ENCODE peak calls at places on chromosomes 5 and 9, in ten cellular contexts. One of them, this sample, is unnamed.

GRCh38 chr5:108168915-108169314 is 213.0 kb downstream of the FBXL17 start:
- DNase-seq in effector CD8-positive, alpha-beta T cell: no peak
- DNase-seq in omental fat pad: no peak
- DNase-seq in GM12864: no peak
- DNase-seq in Ammon's horn: peak
- DNase-seq in H7: no peak
- DNase-seq in C1 segment of cervical spinal cord: no peak
- DNase-seq in left lung: no peak
- DNase-seq in NCI-H1092: no peak
- DNase-seq in stimulated activated naive CD8-positive, alpha-beta T cell treated with anti-CD3 and anti-CD28 coated beads, Interleukin-15, amount 100 ng/mL, for 72 hours: no peak
- DNase-seq in this sample: no peak

GRCh38 chr9:68551191-68551590 is 10.5 kb upstream of the TMEM252 start:
- DNase-seq in effector CD8-positive, alpha-beta T cell: no peak
- DNase-seq in NCI-H1092: no peak
- DNase-seq in omental fat pad: no peak
- DNase-seq in left lung: no peak
- DNase-seq in H7: no peak
- DNase-seq in stimulated activated naive CD8-positive, alpha-beta T cell treated with anti-CD3 and anti-CD28 coated beads, Interleukin-15, amount 100 ng/mL, for 72 hours: no peak
- DNase-seq in C1 segment of cervical spinal cord: no peak
- DNase-seq in Ammon's horn: no peak
- DNase-seq in GM12864: no peak
- DNase-seq in this sample: no peak

GRCh38 chr9:127393680-127394079 is 3.3 kb upstream of the SLC2A8 start:
- DNase-seq in effector CD8-positive, alpha-beta T cell: no peak
- DNase-seq in stimulated activated naive CD8-positive, alpha-beta T cell treated with anti-CD3 and anti-CD28 coated beads, Interleukin-15, amount 100 ng/mL, for 72 hours: no peak
- DNase-seq in Ammon's horn: no peak
- DNase-seq in NCI-H1092: no peak
- DNase-seq in left lung: no peak
- DNase-seq in GM12864: no peak
- DNase-seq in C1 segment of cervical spinal cord: no peak
- DNase-seq in H7: no peak
- DNase-seq in omental fat pad: no peak
- DNase-seq in this sample: no peak

GRCh38 chr9:99253772-99254431 is 31.8 kb downstream of the SEC61B start:
- DNase-seq in omental fat pad: no peak
- DNase-seq in GM12864: peak
- DNase-seq in left lung: no peak
- DNase-seq in Ammon's horn: peak
- DNase-seq in C1 segment of cervical spinal cord: no peak
- DNase-seq in stimulated activated naive CD8-positive, alpha-beta T cell treated with anti-CD3 and anti-CD28 coated beads, Interleukin-15, amount 100 ng/mL, for 72 hours: peak
- DNase-seq in NCI-H1092: no peak
- DNase-seq in effector CD8-positive, alpha-beta T cell: no peak
- DNase-seq in H7: no peak
- DNase-seq in this sample: peak

GRCh38 chr5:32707394-32707997 is 3.6 kb upstream of the NPR3 start:
- DNase-seq in left lung: no peak
- DNase-seq in H7: peak
- DNase-seq in GM12864: no peak
- DNase-seq in C1 segment of cervical spinal cord: no peak
- DNase-seq in NCI-H1092: peak
- DNase-seq in effector CD8-positive, alpha-beta T cell: no peak
- DNase-seq in Ammon's horn: no peak
- DNase-seq in stimulated activated naive CD8-positive, alpha-beta T cell treated with anti-CD3 and anti-CD28 coated beads, Interleukin-15, amount 100 ng/mL, for 72 hours: no peak
- DNase-seq in omental fat pad: no peak
- DNase-seq in this sample: no peak

GRCh38 chr9:121680236-121680635 is 28.8 kb downstream of the DAB2IP start:
- DNase-seq in C1 segment of cervical spinal cord: no peak
- DNase-seq in stimulated activated naive CD8-positive, alpha-beta T cell treated with anti-CD3 and anti-CD28 coated beads, Interleukin-15, amount 100 ng/mL, for 72 hours: no peak
- DNase-seq in NCI-H1092: no peak
- DNase-seq in left lung: no peak
- DNase-seq in GM12864: no peak
- DNase-seq in Ammon's horn: no peak
- DNase-seq in omental fat pad: no peak
- DNase-seq in effector CD8-positive, alpha-beta T cell: no peak
- DNase-seq in H7: no peak
- DNase-seq in this sample: no peak

GRCh38 chr9:94086468-94086867 is 2.2 kb downstream of the PTPDC1 start:
- DNase-seq in NCI-H1092: no peak
- DNase-seq in stimulated activated naive CD8-positive, alpha-beta T cell treated with anti-CD3 and anti-CD28 coated beads, Interleukin-15, amount 100 ng/mL, for 72 hours: no peak
- DNase-seq in GM12864: no peak
- DNase-seq in C1 segment of cervical spinal cord: no peak
- DNase-seq in effector CD8-positive, alpha-beta T cell: no peak
- DNase-seq in left lung: no peak
- DNase-seq in Ammon's horn: no peak
- DNase-seq in omental fat pad: no peak
- DNase-seq in H7: no peak
- DNase-seq in this sample: no peak

GRCh38 chr9:133238272-133238850 is 29.3 kb upstream of the OBP2B start:
- DNase-seq in stimulated activated naive CD8-positive, alpha-beta T cell treated with anti-CD3 and anti-CD28 coated beads, Interleukin-15, amount 100 ng/mL, for 72 hours: peak
- DNase-seq in left lung: peak
- DNase-seq in effector CD8-positive, alpha-beta T cell: no peak
- DNase-seq in NCI-H1092: no peak
- DNase-seq in H7: peak
- DNase-seq in GM12864: no peak
- DNase-seq in omental fat pad: peak
- DNase-seq in C1 segment of cervical spinal cord: no peak
- DNase-seq in Ammon's horn: peak
- DNase-seq in this sample: peak

GRCh38 chr5:5341531-5342292 is 80.8 kb upstream of the ICE1 start:
- DNase-seq in NCI-H1092: no peak
- DNase-seq in left lung: no peak
- DNase-seq in H7: no peak
- DNase-seq in stimulated activated naive CD8-positive, alpha-beta T cell treated with anti-CD3 and anti-CD28 coated beads, Interleukin-15, amount 100 ng/mL, for 72 hours: no peak
- DNase-seq in Ammon's horn: no peak
- DNase-seq in effector CD8-positive, alpha-beta T cell: no peak
- DNase-seq in GM12864: no peak
- DNase-seq in C1 segment of cervical spinal cord: no peak
- DNase-seq in omental fat pad: no peak
- DNase-seq in this sample: no peak

GRCh38 chr5:157971466-157972324 is 112.8 kb upstream of the CLINT1 start:
- DNase-seq in Ammon's horn: peak
- DNase-seq in NCI-H1092: peak
- DNase-seq in left lung: no peak
- DNase-seq in omental fat pad: no peak
- DNase-seq in effector CD8-positive, alpha-beta T cell: no peak
- DNase-seq in stimulated activated naive CD8-positive, alpha-beta T cell treated with anti-CD3 and anti-CD28 coated beads, Interleukin-15, amount 100 ng/mL, for 72 hours: no peak
- DNase-seq in C1 segment of cervical spinal cord: no peak
- DNase-seq in H7: peak
- DNase-seq in GM12864: no peak
- DNase-seq in this sample: no peak

GRCh38 chr9:119094086-119094485 is 275.1 kb downstream of the BRINP1 start:
- DNase-seq in NCI-H1092: no peak
- DNase-seq in left lung: no peak
- DNase-seq in omental fat pad: no peak
- DNase-seq in effector CD8-positive, alpha-beta T cell: no peak
- DNase-seq in stimulated activated naive CD8-positive, alpha-beta T cell treated with anti-CD3 and anti-CD28 coated beads, Interleukin-15, amount 100 ng/mL, for 72 hours: no peak
- DNase-seq in GM12864: no peak
- DNase-seq in Ammon's horn: no peak
- DNase-seq in C1 segment of cervical spinal cord: no peak
- DNase-seq in H7: no peak
- DNase-seq in this sample: no peak

GRCh38 chr5:149857499-149857898 is 87.1 kb downstream of the PDE6A start:
- DNase-seq in Ammon's horn: peak
- DNase-seq in left lung: peak
- DNase-seq in stimulated activated naive CD8-positive, alpha-beta T cell treated with anti-CD3 and anti-CD28 coated beads, Interleukin-15, amount 100 ng/mL, for 72 hours: no peak
- DNase-seq in C1 segment of cervical spinal cord: peak
- DNase-seq in GM12864: no peak
- DNase-seq in NCI-H1092: no peak
- DNase-seq in H7: no peak
- DNase-seq in effector CD8-positive, alpha-beta T cell: no peak
- DNase-seq in omental fat pad: peak
- DNase-seq in this sample: no peak

This sample was measured in stimulated activated naive B cell treated with anti-CD40 and anti-IgM and Interleukin-4, amounts not matched to agents 10 μg/mL and 1 μg/mL and 100 μg/mL, for 72 hours.